ENCODE peak calls at places on chromosomes 12 and 14, in nine cellular contexts. R is coronary artery, J is GM03348, Y is hypothalamus, E is uterus, Q is G401, D is left cardiac atrium, I is T-helper 22 cell, L is iPS-NIHi11. S is an unnamed sample.
A peak's percentile ranks its signal among the peaks of the same experiment; 100 is the strongest.

GRCh38 chr12:112837629-112838191 is 46.2 kb downstream of the RPH3A start:
- DNase-seq in R (no peak), J (no peak), Y (no peak), E (no peak), Q (no peak), D (no peak), I (no peak), L (no peak), S (no peak)

GRCh38 chr12:113244015-113244983 is 23.0 kb downstream of the TPCN1 start:
- DNase-seq in R (peak; percentile 87), J (no peak), Y (peak; percentile 74), E (peak; percentile 63), Q (peak; percentile 95), D (peak; percentile 64), I (no peak), L (no peak), S (peak; percentile 94)

GRCh38 chr14:89856871-89857345 is 97.6 kb downstream of the EFCAB11 start:
- DNase-seq in R (no peak), J (peak; percentile 34), Y (no peak), E (no peak), Q (no peak), D (no peak), I (no peak), L (no peak), S (no peak)

GRCh38 chr12:98725481-98726247 is 80.6 kb downstream of the APAF1 start:
- DNase-seq in R (no peak), J (peak; percentile 81), Y (peak; percentile 75), E (peak; percentile 35), Q (peak; percentile 82), D (no peak), I (no peak), L (peak; percentile 78), S (peak; percentile 96)

GRCh38 chr14:80135305-80136088 is 75.8 kb downstream of the DIO2 start:
- DNase-seq in R (no peak), J (no peak), Y (no peak), E (no peak), Q (no peak), D (no peak), I (no peak), L (no peak), S (no peak)

GRCh38 chr14:91361236-91361811 is 56.3 kb downstream of the CCDC88C start:
- DNase-seq in R (no peak), J (no peak), Y (no peak), E (no peak), Q (no peak), D (no peak), I (no peak), L (no peak), S (no peak)

GRCh38 chr12:76299536-76300296 is 48.5 kb downstream of the BBS10 start:
- DNase-seq in R (no peak), J (no peak), Y (no peak), E (no peak), Q (no peak), D (no peak), I (no peak), L (peak; percentile 34), S (no peak)

GRCh38 chr12:45324391-45324790 is 108.5 kb downstream of the ANO6 start:
- DNase-seq in R (no peak), J (no peak), Y (no peak), E (no peak), Q (no peak), D (no peak), I (no peak), L (no peak), S (no peak)

GRCh38 chr12:95674631-95675030 is 115.9 kb downstream of the NTN4 start:
- DNase-seq in R (no peak), J (no peak), Y (no peak), E (no peak), Q (no peak), D (no peak), I (no peak), L (no peak), S (peak; percentile 9)

GRCh38 chr14:50396636-50397460 is at the start of gene CDKL1:
- DNase-seq in R (peak; percentile 76), J (peak; percentile 92), Y (peak; percentile 52), E (peak; percentile 58), Q (peak; percentile 63), D (peak; percentile 68), I (peak; percentile 18), L (peak; percentile 83), S (peak; percentile 43)

GRCh38 chr12:120928864-120929652 is 24.9 kb upstream of the SPPL3 start:
- DNase-seq in R (no peak), J (no peak), Y (no peak), E (no peak), Q (no peak), D (no peak), I (no peak), L (peak; percentile 53), S (no peak)

GRCh38 chr12:95118138-95118787 is 44.8 kb upstream of the NR2C1 start:
- DNase-seq in R (no peak), J (peak; percentile 82), Y (no peak), E (no peak), Q (no peak), D (no peak), I (no peak), L (no peak), S (no peak)

GRCh38 chr12:132379996-132380395 is 50.6 kb upstream of the GALNT9 start:
- DNase-seq in R (no peak), J (no peak), Y (no peak), E (no peak), Q (no peak), D (no peak), I (no peak), L (no peak), S (no peak)

GRCh38 chr12:129607756-129608155 is 296.1 kb downstream of the TMEM132D start:
- DNase-seq in R (no peak), J (no peak), Y (no peak), E (no peak), Q (no peak), D (no peak), I (no peak), L (no peak), S (no peak)

GRCh38 chr12:19771858-19772257 is 332.6 kb downstream of the AEBP2 start:
- DNase-seq in R (no peak), J (peak; percentile 69), Y (no peak), E (no peak), Q (no peak), D (no peak), I (no peak), L (no peak), S (no peak)

GRCh38 chr12:71694099-71694820 is 8.4 kb downstream of the TMEM19 start:
- DNase-seq in R (no peak), J (no peak), Y (no peak), E (no peak), Q (no peak), D (no peak), I (no peak), L (no peak), S (no peak)

GRCh38 chr14:88698651-88699050 is 94.1 kb downstream of the EML5 start:
- DNase-seq in R (no peak), J (no peak), Y (no peak), E (no peak), Q (no peak), D (no peak), I (no peak), L (no peak), S (no peak)

GRCh38 chr14:68786491-68787234 is 6.2 kb downstream of the ZFP36L1 start:
- DNase-seq in R (peak; percentile 72), J (peak; percentile 47), Y (no peak), E (peak; percentile 58), Q (peak; percentile 44), D (no peak), I (no peak), L (no peak), S (peak; percentile 57)

GRCh38 chr14:105492051-105492965 is 1.3 kb downstream of the TEDC1 start:
- DNase-seq in R (peak; percentile 79), J (no peak), Y (no peak), E (peak; percentile 39), Q (no peak), D (peak; percentile 60), I (no peak), L (no peak), S (no peak)

GRCh38 chr12:107929436-107929835 is 154.9 kb downstream of the ASCL4 start:
- DNase-seq in R (no peak), J (peak; percentile 28), Y (no peak), E (no peak), Q (peak; percentile 44), D (no peak), I (no peak), L (peak; percentile 54), S (peak; percentile 68)

GRCh38 chr12:120324841-120325417 is 2.6 kb downstream of the PLA2G1B start:
- DNase-seq in R (no peak), J (no peak), Y (no peak), E (no peak), Q (no peak), D (no peak), I (no peak), L (no peak), S (no peak)

GRCh38 chr12:123903301-123904065 is 69.1 kb downstream of the CCDC92 start:
- DNase-seq in R (no peak), J (no peak), Y (no peak), E (no peak), Q (no peak), D (no peak), I (no peak), L (no peak), S (no peak)

GRCh38 chr14:85813040-85813439 is 283.1 kb downstream of the FLRT2 start:
- DNase-seq in R (no peak), J (no peak), Y (no peak), E (no peak), Q (no peak), D (no peak), I (no peak), L (no peak), S (no peak)

GRCh38 chr14:37587438-37587837 is 7.6 kb downstream of the FOXA1 start:
- DNase-seq in R (no peak), J (no peak), Y (no peak), E (no peak), Q (no peak), D (no peak), I (no peak), L (no peak), S (no peak)

GRCh38 chr12:124364543-124364942 is 69.7 kb downstream of the RFLNA start:
- DNase-seq in R (no peak), J (no peak), Y (no peak), E (no peak), Q (no peak), D (no peak), I (no peak), L (no peak), S (no peak)